ENCODE peak calls at places on chromosomes 11 and 22, in four cellular contexts. G, A, S and F are unnamed samples.

GRCh38 chr11:2691991-2692841 is 7.6 kb downstream of the KCNQ1OT1 start:
- DNase-seq in G (no peak), A (peak), S (peak), F (no peak)

GRCh38 chr11:132972565-132972964 is 559.7 kb downstream of the OPCML start:
- DNase-seq in G (no peak), A (no peak), S (no peak), F (no peak)

GRCh38 chr11:66607126-66607834 is 9.2 kb upstream of the RBM14 start:
- DNase-seq in G (no peak), A (no peak), S (no peak), F (peak)

GRCh38 chr22:37569009-37569920 is 9.0 kb downstream of the CDC42EP1 start:
- DNase-seq in G (no peak), A (peak), S (no peak), F (peak)

GRCh38 chr22:46023558-46023981 is 46.6 kb upstream of the WNT7B start:
- DNase-seq in G (no peak), A (peak), S (no peak), F (no peak)

GRCh38 chr11:99534812-99535211 is 514.1 kb downstream of the CNTN5 start:
- DNase-seq in G (no peak), A (no peak), S (no peak), F (no peak)

GRCh38 chr11:74085542-74085892 is 76.6 kb upstream of the UCP3 start:
- DNase-seq in G (no peak), A (no peak), S (no peak), F (peak)

GRCh38 chr11:70220920-70221319 is 17.8 kb downstream of the FADD start:
- DNase-seq in G (no peak), A (peak), S (peak), F (no peak)

GRCh38 chr11:120139316-120140069 is 1.6 kb upstream of the TRIM29 start:
- DNase-seq in G (no peak), A (no peak), S (no peak), F (no peak)

GRCh38 chr11:1482581-1483444 is 3.8 kb downstream of the MOB2 start:
- DNase-seq in G (no peak), A (no peak), S (no peak), F (no peak)

GRCh38 chr11:31943056-31943780 is 132.1 kb upstream of the PAX6 start:
- DNase-seq in G (no peak), A (peak), S (no peak), F (no peak)

GRCh38 chr22:27154717-27155116 is 497.3 kb downstream of the MIAT start:
- DNase-seq in G (no peak), A (no peak), S (no peak), F (no peak)

GRCh38 chr11:124756033-124756752 is 4.1 kb upstream of the VSIG2 start:
- DNase-seq in G (no peak), A (no peak), S (no peak), F (no peak)
- H3K4me3 ChIP-seq in G (no peak), A (no peak), S (no peak), F (no peak)

GRCh38 chr11:111937859-111938258 is 716 bp downstream of the DIXDC1 start:
- DNase-seq in G (no peak), A (peak), S (no peak), F (no peak)

GRCh38 chr11:111936045-111936400 is 1.1 kb upstream of the DIXDC1 start:
- DNase-seq in G (no peak), A (no peak), S (no peak), F (no peak)

GRCh38 chr11:111937461-111937769 is 272 bp downstream of the DIXDC1 start:
- DNase-seq in G (no peak), A (no peak), S (no peak), F (peak)

GRCh38 chr11:111939836-111940604 is 2.9 kb downstream of the DIXDC1 start:
- DNase-seq in G (no peak), A (no peak), S (no peak), F (no peak)

GRCh38 chr11:111938687-111939160 is 1.6 kb downstream of the DIXDC1 start:
- DNase-seq in G (no peak), A (peak), S (no peak), F (no peak)
- H3K9ac ChIP-seq in G (no peak), A (no peak), S (no peak), F (no peak)

GRCh38 chr11:130999086-130999485 is 82.8 kb upstream of the SNX19 start:
- DNase-seq in G (no peak), A (no peak), S (no peak), F (no peak)

GRCh38 chr11:131002145-131002544 is 85.9 kb upstream of the SNX19 start:
- DNase-seq in G (no peak), A (no peak), S (no peak), F (no peak)

GRCh38 chr11:130995266-130995665 is 79.0 kb upstream of the SNX19 start:
- DNase-seq in G (no peak), A (no peak), S (no peak), F (no peak)

GRCh38 chr11:131005829-131006228 is 89.5 kb upstream of the SNX19 start:
- DNase-seq in G (no peak), A (no peak), S (no peak), F (no peak)

GRCh38 chr11:130999992-131000770 is 83.9 kb upstream of the SNX19 start:
- DNase-seq in G (no peak), A (peak), S (no peak), F (no peak)
- H3K27ac ChIP-seq in G (no peak), A (no peak), S (no peak), F (no peak)

DNA sequence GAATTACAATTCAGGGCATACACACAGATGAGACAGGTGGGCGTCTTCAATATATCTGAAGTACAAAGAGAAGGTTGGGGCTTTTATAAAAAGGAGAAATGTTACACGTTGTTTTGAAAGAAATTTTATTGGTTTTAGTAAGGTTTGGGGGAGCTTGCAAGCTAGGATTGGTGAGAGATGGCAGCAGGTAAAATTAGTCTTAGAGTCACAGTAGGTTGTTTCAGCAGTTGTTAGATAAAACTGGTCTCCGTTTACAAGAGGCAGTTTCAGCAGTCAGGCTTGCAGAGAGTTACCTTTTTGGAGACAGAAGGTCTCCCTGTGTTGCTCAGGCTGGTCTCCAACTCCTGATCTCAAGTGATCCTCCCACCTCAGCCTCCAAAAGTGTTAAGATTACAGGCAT is 2.4 kb upstream of the SAAL1 start:
- DNase-seq in G (no peak), A (no peak), S (no peak), F (no peak)
- H3K4me3 ChIP-seq in G (no peak), A (no peak), S (no peak), F (no peak)

DNA sequence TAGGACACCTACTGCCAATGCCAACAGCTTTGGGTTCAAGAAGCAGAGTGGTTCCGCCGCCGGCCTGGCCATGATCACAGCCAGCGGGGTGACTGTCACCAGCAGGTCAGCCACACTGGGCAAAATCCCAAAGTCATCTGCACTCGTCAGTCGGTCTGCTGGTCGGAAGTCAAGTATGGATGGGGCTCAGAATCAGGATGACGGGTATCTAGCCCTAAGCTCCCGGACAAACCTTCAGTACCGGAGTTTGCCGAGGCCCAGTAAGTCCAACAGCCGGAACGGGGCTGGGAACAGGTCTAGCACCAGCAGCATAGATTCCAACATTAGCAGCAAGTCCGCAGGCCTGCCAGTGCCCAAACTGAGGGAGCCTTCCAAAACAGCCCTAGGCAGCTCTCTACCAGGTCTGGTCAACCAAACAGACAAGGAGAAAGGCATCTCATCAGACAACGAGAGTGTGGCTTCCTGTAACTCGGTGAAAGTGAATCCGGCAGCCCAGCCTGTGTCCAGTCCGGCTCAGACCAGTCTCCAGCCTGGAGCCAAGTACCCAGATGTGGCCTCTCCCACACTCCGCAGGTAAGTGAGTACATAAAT is 115.1 kb downstream of the DBX1 start:
- DNase-seq in G (no peak), A (no peak), S (no peak), F (no peak)
- H3K9ac ChIP-seq in G (no peak), A (no peak), S (no peak), F (no peak)

GRCh38 chr11:93526691-93527583 is 16.3 kb downstream of the SMCO4 start:
- DNase-seq in G (no peak), A (no peak), S (no peak), F (no peak)

GRCh38 chr11:93524868-93525267 is 18.3 kb downstream of the SMCO4 start:
- DNase-seq in G (no peak), A (no peak), S (no peak), F (no peak)

GRCh38 chr11:93524173-93524536 is 19.0 kb downstream of the SMCO4 start:
- DNase-seq in G (no peak), A (no peak), S (no peak), F (no peak)

GRCh38 chr11:93526058-93526633 is 17.0 kb downstream of the SMCO4 start:
- DNase-seq in G (no peak), A (no peak), S (no peak), F (no peak)

GRCh38 chr11:93525601-93526000 is 17.6 kb downstream of the SMCO4 start:
- DNase-seq in G (no peak), A (no peak), S (no peak), F (no peak)
- H3K27ac ChIP-seq in G (no peak), A (no peak), S (no peak), F (no peak)